ENCODE peak calls at places on chromosomes 12 and 14, in nine cellular contexts. J is cardiac fibroblast; P is CD8-positive, alpha-beta T cell; Q is BJ; A is lower lobe of right lung; B is esophagus squamous epithelium; G is dorsolateral prefrontal cortex; W is upper lobe of right lung; F is fibroblast of mammary gland. T is an unnamed sample.

GRCh38 chr12:49537231-49537708 is 1.6 kb upstream of the KCNH3 start:
- DNase-seq in J (no peak), P (no peak), Q (no peak), A (no peak), B (no peak), G (no peak), W (peak), F (no peak), T (no peak)

GRCh38 chr12:68855111-68855510 is 47.1 kb downstream of the MDM2 start:
- DNase-seq in J (no peak), P (no peak), Q (no peak), A (no peak), B (no peak), G (no peak), W (no peak), F (no peak), T (no peak)

GRCh38 chr14:63692309-63693020 is 35.4 kb downstream of the SGPP1 start:
- DNase-seq in J (no peak), P (no peak), Q (no peak), A (no peak), B (no peak), G (no peak), W (no peak), F (no peak), T (no peak)

GRCh38 chr14:73662439-73663056 is 17.8 kb downstream of the DNAL1 start:
- DNase-seq in J (peak), P (no peak), Q (peak), A (no peak), B (no peak), G (no peak), W (no peak), F (peak), T (peak)

GRCh38 chr12:143964-144649 is 69.8 kb downstream of the SLC6A12 start:
- DNase-seq in J (no peak), P (no peak), Q (no peak), A (no peak), B (no peak), G (no peak), W (no peak), F (no peak), T (no peak)

GRCh38 chr12:10600988-10601387 is 12.4 kb downstream of the MAGOHB start:
- DNase-seq in J (no peak), P (no peak), Q (no peak), A (no peak), B (no peak), G (no peak), W (no peak), F (no peak), T (no peak)

GRCh38 chr12:5017638-5018348 is 25.9 kb upstream of the KCNA5 start:
- DNase-seq in J (no peak), P (no peak), Q (no peak), A (no peak), B (no peak), G (peak), W (no peak), F (no peak), T (no peak)

GRCh38 chr12:15522574-15523187 is 200.4 kb downstream of the PTPRO start:
- DNase-seq in J (peak), P (no peak), Q (no peak), A (no peak), B (no peak), G (no peak), W (no peak), F (peak), T (peak)

GRCh38 chr12:5220835-5221234 is 177.2 kb downstream of the KCNA5 start:
- DNase-seq in J (no peak), P (no peak), Q (no peak), A (no peak), B (no peak), G (no peak), W (no peak), F (no peak), T (no peak)

GRCh38 chr14:82872494-82872893 is 1338.8 kb upstream of the SEL1L start:
- DNase-seq in J (no peak), P (no peak), Q (no peak), A (no peak), B (no peak), G (no peak), W (no peak), F (no peak), T (no peak)
- TF ChIP-seq CTCF in J (no peak), P (no peak), Q (no peak), A (peak), B (no peak), G (no peak), W (peak), F (no peak), T (peak)

GRCh38 chr12:109114644-109115043 is 1.7 kb upstream of the ACACB start:
- DNase-seq in J (no peak), P (no peak), Q (no peak), A (no peak), B (no peak), G (no peak), W (no peak), F (no peak), T (no peak)

GRCh38 chr12:109113661-109114321 is 2.6 kb upstream of the ACACB start:
- DNase-seq in J (no peak), P (no peak), Q (no peak), A (no peak), B (no peak), G (no peak), W (no peak), F (no peak), T (no peak)

GRCh38 chr12:109115404-109115757 is 1.0 kb upstream of the ACACB start:
- DNase-seq in J (no peak), P (no peak), Q (no peak), A (no peak), B (no peak), G (no peak), W (no peak), F (no peak), T (no peak)

GRCh38 chr12:109111775-109112491 is 4.5 kb upstream of the ACACB start:
- DNase-seq in J (peak), P (peak), Q (no peak), A (peak), B (no peak), G (peak), W (peak), F (peak), T (no peak)

DNA sequence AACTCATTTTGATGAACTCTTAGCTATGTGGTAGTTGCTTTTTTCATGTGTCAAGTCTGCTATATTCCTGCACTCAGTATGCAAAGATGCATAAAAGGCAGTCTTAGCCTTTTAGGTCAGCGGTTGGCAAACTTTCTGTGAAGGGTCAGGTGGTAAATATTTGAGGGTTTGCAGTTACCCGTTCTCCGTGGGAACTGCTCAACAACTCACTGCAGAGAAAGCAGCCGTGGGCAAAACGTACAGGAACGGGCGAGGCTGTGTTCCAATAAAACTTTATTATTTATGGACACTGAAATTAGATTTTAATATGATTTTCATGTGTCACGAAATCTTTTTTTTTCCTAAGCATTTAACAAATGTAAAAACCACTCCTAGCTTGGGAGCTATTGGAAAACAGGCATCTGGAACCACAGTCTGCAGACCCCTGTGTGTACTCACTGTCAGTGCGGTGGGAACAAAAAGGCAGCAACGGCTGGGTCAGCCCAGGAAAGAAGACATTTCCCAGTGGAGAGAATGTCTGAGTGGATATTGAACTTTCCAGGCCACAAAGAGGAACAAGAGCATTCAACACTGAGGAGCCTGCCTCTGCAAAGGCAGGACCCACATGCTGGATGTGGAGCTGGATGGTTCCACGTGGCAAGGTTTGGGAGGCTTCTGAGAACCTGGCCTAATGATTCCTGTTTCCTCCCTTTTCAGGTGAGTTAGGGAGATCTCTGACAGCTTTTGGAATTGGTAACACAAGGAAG is 3.5 kb upstream of the ACACB start:
- DNase-seq in J (no peak), P (no peak), Q (no peak), A (no peak), B (no peak), G (no peak), W (no peak), F (no peak), T (no peak)
- H3K4me3 ChIP-seq in J (no peak), P (no peak), Q (no peak), A (no peak), B (no peak), G (no peak), W (no peak), F (no peak), T (no peak)

DNA sequence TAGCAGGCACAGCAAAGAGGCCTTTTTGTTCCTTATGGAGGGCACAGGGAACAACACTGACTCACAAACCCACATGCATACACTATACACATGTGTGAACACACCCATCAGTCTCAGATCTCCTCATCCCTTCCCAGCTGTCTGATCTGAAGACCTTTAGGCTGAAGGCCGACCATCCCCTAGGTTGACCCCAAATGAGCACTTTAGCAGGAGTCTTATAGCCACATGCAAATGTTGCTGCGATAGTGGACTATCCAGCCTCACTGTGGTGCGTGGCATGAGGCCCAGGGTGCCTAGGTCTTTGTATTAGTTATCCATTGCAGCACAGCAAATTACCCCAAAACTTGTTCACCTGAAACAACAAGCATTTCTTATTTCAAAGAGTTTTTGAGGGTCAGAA is 236.8 kb upstream of the EGLN3 start:
- DNase-seq in J (no peak), P (no peak), Q (no peak), A (no peak), B (no peak), G (no peak), W (no peak), F (no peak), T (no peak)
- TF ChIP-seq CTCF in J (no peak), P (no peak), Q (no peak), A (no peak), B (no peak), G (no peak), W (no peak), F (no peak), T (no peak)

DNA sequence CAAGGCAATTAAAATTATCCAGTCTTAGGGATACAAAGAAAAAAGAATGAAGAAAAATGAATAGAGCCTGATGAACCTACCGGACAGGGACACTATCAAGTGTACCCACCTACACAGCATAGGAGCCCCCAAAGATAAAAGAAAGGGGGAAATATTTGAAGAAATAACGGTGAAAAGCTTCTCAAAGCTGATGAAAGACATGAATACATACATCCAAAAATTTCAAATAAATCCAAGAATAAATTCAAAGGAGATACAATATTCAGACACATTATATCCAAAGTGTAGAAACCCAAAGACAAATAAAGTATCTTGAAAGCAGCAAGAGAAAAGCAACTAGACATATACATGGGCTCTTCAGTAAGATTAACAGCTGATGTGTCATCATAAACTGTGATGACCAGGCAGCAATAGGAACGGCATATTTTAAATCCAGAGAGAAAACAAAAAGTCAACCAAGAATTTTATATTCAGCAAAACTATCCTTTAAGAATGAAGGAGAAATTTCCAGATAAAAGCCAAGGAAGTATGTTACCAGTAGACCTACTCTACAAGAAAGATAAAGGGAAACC is 56.0 kb downstream of the CDK17 start:
- DNase-seq in J (no peak), P (no peak), Q (no peak), A (no peak), B (no peak), G (no peak), W (no peak), F (no peak), T (no peak)
- H3K4me3 ChIP-seq in J (no peak), P (no peak), Q (no peak), A (no peak), B (no peak), G (no peak), W (no peak), F (no peak), T (no peak)

GRCh38 chr12:88390811-88391210 is 189.5 kb downstream of the KITLG start:
- DNase-seq in J (no peak), P (no peak), Q (no peak), A (no peak), B (no peak), G (no peak), W (no peak), F (peak), T (no peak)

GRCh38 chr12:88391556-88391955 is 188.7 kb downstream of the KITLG start:
- DNase-seq in J (peak), P (no peak), Q (peak), A (no peak), B (no peak), G (no peak), W (no peak), F (peak), T (no peak)

GRCh38 chr12:88388566-88389269 is 191.6 kb downstream of the KITLG start:
- DNase-seq in J (peak), P (no peak), Q (no peak), A (no peak), B (no peak), G (no peak), W (no peak), F (peak), T (no peak)

DNA sequence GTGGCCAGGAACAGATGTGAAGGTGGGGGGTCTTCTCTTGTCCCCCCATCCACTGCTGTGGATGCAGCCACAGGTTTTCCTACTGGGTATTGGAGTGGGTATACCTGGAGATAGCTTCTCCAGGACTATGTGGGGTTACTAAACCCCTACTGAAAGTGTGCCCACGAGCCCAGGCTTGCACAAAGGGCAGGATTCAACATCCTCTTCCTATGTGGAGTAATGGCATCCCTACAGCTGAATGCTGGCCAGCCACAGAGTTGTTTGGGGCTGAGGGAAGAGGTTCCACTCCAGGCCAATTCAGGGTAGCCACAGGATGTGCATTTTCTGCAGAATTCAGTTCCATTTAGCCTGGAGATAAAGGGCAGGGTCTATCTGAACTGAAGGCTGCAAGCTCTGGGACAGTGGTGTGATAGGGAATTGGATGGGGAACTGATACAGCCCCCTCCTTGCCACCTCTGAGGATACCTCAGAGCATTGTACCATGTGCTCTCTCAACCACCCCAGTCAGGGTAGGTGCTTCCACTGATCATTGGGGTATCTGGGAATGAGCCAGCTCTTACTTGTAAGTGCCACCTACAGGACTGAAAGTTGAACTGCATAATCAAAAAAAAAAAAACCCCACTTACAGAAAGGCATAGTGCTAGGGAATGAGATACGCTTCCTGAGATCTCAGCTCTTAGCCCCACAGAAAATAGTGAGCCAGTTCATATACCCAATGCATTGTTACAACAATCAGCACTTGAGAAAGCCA is 187.1 kb downstream of the KITLG start:
- DNase-seq in J (peak), P (no peak), Q (no peak), A (no peak), B (no peak), G (no peak), W (no peak), F (peak), T (no peak)
- TF ChIP-seq CTCF in J (peak), P (no peak), Q (peak), A (peak), B (peak), G (no peak), W (peak), F (peak), T (peak)

GRCh38 chr14:93956082-93956481 is 20.3 kb downstream of the ASB2 start:
- DNase-seq in J (no peak), P (no peak), Q (no peak), A (no peak), B (no peak), G (no peak), W (no peak), F (no peak), T (no peak)

GRCh38 chr14:93957333-93957710 is 19.0 kb downstream of the ASB2 start:
- DNase-seq in J (no peak), P (no peak), Q (no peak), A (no peak), B (no peak), G (no peak), W (no peak), F (no peak), T (no peak)

GRCh38 chr14:93957751-93958566 is 18.4 kb downstream of the ASB2 start:
- DNase-seq in J (no peak), P (no peak), Q (no peak), A (no peak), B (no peak), G (no peak), W (no peak), F (no peak), T (no peak)

GRCh38 chr14:93954900-93955891 is 21.2 kb downstream of the ASB2 start:
- DNase-seq in J (no peak), P (peak), Q (no peak), A (peak), B (peak), G (no peak), W (peak), F (no peak), T (no peak)

GRCh38 chr14:93956514-93957332 is 19.6 kb downstream of the ASB2 start:
- DNase-seq in J (no peak), P (no peak), Q (no peak), A (no peak), B (no peak), G (no peak), W (no peak), F (no peak), T (no peak)
- H3K4me3 ChIP-seq in J (no peak), P (no peak), Q (no peak), A (no peak), B (no peak), G (no peak), W (no peak), F (no peak), T (no peak)

GRCh38 chr12:110351119-110351518 is 52.4 kb downstream of the ANAPC7 start:
- DNase-seq in J (no peak), P (no peak), Q (no peak), A (no peak), B (no peak), G (no peak), W (no peak), F (no peak), T (no peak)

GRCh38 chr12:110353211-110353965 is 50.1 kb downstream of the ANAPC7 start:
- DNase-seq in J (no peak), P (no peak), Q (no peak), A (no peak), B (no peak), G (no peak), W (no peak), F (no peak), T (no peak)

GRCh38 chr12:110354172-110354780 is 49.2 kb downstream of the ANAPC7 start:
- DNase-seq in J (peak), P (no peak), Q (no peak), A (no peak), B (no peak), G (no peak), W (no peak), F (no peak), T (no peak)

GRCh38 chr12:110352401-110352800 is 51.1 kb downstream of the ANAPC7 start:
- DNase-seq in J (no peak), P (no peak), Q (no peak), A (no peak), B (no peak), G (no peak), W (no peak), F (no peak), T (no peak)

DNA sequence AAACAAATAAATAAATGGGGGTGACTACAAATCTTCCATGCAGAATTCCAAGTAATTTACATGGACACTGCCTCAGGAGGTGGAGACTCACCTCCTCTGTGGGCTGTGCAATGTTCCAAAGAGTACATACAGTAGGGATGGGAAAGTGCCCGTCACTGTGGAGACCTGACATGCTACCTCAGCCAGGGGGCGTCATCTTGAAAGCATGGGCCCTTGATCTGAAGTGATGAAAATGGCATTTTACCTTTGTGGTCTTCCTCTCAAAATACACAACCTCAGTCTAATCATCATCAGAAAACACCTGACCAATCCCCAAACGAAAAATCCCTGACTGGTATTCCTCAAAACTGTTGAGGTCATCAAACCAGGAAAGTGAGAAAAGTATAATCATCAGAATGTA is 48.4 kb downstream of the ANAPC7 start:
- DNase-seq in J (no peak), P (peak), Q (no peak), A (no peak), B (no peak), G (no peak), W (no peak), F (no peak), T (no peak)
- TF ChIP-seq CTCF in J (peak), P (peak), Q (peak), A (peak), B (peak), G (no peak), W (peak), F (peak), T (peak)

DNA sequence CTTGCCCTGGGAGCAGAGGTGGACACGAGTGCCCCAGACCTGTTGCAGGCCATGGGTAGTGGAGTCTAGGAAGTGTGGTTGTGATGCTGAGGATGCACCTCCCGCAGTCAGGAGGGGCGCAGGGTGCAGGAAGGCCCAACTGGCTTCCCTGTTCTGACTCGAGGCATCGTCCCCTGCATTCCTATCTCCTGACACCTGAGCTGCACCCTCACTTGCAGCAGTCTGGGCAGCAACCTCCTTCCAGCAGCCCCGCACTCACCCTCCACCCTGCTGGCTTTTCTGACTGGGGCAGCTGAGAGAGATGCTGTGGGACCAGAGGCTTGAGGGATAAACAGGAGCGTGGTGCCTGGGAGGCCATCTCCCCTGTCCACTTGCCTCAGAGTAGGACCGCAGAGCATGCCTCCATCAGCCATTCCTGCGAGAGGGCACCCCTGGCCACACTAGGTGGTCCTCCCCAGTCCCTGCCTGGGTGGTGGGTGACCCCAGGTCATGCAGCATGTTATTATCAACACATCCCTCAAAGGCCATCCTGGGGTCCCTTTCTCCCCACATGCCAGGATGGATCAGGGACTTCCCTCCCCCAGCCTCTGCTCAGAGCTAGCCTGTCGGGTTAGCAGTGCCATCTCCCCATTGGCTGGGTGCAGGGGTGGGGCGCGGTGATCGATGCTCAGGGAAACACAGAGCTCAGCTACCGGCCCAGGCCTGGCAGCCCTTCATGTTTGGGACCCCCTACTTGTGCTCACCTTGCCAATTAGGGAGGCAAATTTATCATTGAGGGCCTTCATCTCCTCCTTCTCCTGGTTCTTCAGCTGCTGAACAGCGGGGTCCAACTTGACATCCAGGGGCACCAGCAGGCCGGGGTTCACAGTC is 719 bp downstream of the KRT80 start:
- DNase-seq in J (no peak), P (no peak), Q (no peak), A (no peak), B (no peak), G (no peak), W (no peak), F (no peak), T (no peak)
- H3K4me3 ChIP-seq in J (no peak), P (no peak), Q (no peak), A (no peak), B (peak), G (no peak), W (no peak), F (no peak), T (no peak)